ENCODE peak calls at places on chromosome 2, in ten cellular contexts. B is breast epithelium, P is upper lobe of right lung, Q is dorsolateral prefrontal cortex, E is right atrium auricular region, H is neural progenitor cell, I is GM23338, C is ascending aorta, D is heart right ventricle, N is GM12878. S is an unnamed sample.

GRCh38 chr2:7450188-7451156 is 533.3 kb downstream of the RNF144A start:
- DNase-seq in B (no peak), P (no peak), Q (no peak), E (no peak), H (no peak), I (no peak), C (no peak), D (no peak), N (no peak), S (no peak)

GRCh38 chr2:100964706-100965269 is 37.3 kb upstream of the RPL31 start:
- DNase-seq in B (no peak), P (peak; percentile 17), Q (no peak), E (no peak), H (no peak), I (no peak), C (no peak), D (no peak), N (no peak), S (no peak)

GRCh38 chr2:10302479-10303173 is at the start of gene HPCAL1:
- DNase-seq in B (peak; percentile 71), P (peak; percentile 96), Q (no peak), E (peak; percentile 83), H (peak; percentile 96), I (peak; percentile 96), C (peak; percentile 30), D (peak; percentile 88), N (peak; percentile 40), S (peak; percentile 93)

GRCh38 chr2:134771313-134771801 is 52.6 kb upstream of the TMEM163 start:
- DNase-seq in B (no peak), P (no peak), Q (no peak), E (no peak), H (no peak), I (peak; percentile 44), C (no peak), D (no peak), N (no peak), S (no peak)

GRCh38 chr2:158969717-158970521 is 1.5 kb downstream of the TANC1 start:
- DNase-seq in B (peak; percentile 34), P (peak; percentile 79), Q (no peak), E (no peak), H (peak; percentile 41), I (peak; percentile 73), C (no peak), D (peak; percentile 48), N (no peak), S (no peak)

GRCh38 chr2:179825494-179825893 is 35.9 kb downstream of the ZNF385B start:
- DNase-seq in B (no peak), P (no peak), Q (no peak), E (no peak), H (peak; percentile 21), I (no peak), C (no peak), D (no peak), N (no peak), S (no peak)

GRCh38 chr2:109242654-109243331 is 113.8 kb downstream of the SH3RF3 start:
- DNase-seq in B (peak; percentile 75), P (peak; percentile 62), Q (no peak), E (peak; percentile 85), H (no peak), I (no peak), C (no peak), D (no peak), N (no peak), S (no peak)

GRCh38 chr2:159265171-159265576 is 21.3 kb downstream of the WDSUB1 start:
- DNase-seq in B (no peak), P (no peak), Q (no peak), E (no peak), H (no peak), I (peak; percentile 26), C (no peak), D (no peak), N (no peak), S (no peak)

GRCh38 chr2:60297296-60298010 is 256.0 kb downstream of the BCL11A start:
- DNase-seq in B (no peak), P (no peak), Q (no peak), E (no peak), H (peak; percentile 37), I (peak; percentile 87), C (no peak), D (no peak), N (no peak), S (no peak)

GRCh38 chr2:230254152-230254881 is 28.8 kb downstream of the SP140 start:
- DNase-seq in B (no peak), P (no peak), Q (no peak), E (no peak), H (no peak), I (no peak), C (no peak), D (no peak), N (no peak), S (no peak)

GRCh38 chr2:19883971-19884720 is 17.6 kb downstream of the TTC32 start:
- DNase-seq in B (no peak), P (no peak), Q (no peak), E (peak; percentile 34), H (no peak), I (no peak), C (no peak), D (no peak), N (no peak), S (no peak)

GRCh38 chr2:204177977-204178522 is 241.5 kb downstream of the ICOS start:
- DNase-seq in B (no peak), P (peak; percentile 70), Q (no peak), E (peak; percentile 60), H (peak; percentile 66), I (peak; percentile 73), C (no peak), D (peak; percentile 34), N (peak; percentile 1), S (peak; percentile 45)

GRCh38 chr2:222043897-222044296 is 254.9 kb downstream of the PAX3 start:
- DNase-seq in B (no peak), P (no peak), Q (no peak), E (no peak), H (no peak), I (no peak), C (no peak), D (no peak), N (no peak), S (no peak)

GRCh38 chr2:233803292-233803911 is 25.3 kb downstream of the MROH2A start:
- DNase-seq in B (no peak), P (no peak), Q (no peak), E (peak; percentile 36), H (no peak), I (no peak), C (no peak), D (no peak), N (no peak), S (no peak)

GRCh38 chr2:127753374-127753773 is 52.1 kb downstream of the SFT2D3 start:
- DNase-seq in B (no peak), P (no peak), Q (no peak), E (no peak), H (no peak), I (no peak), C (no peak), D (no peak), N (no peak), S (no peak)

GRCh38 chr2:127743477-127744026 is 42.3 kb downstream of the SFT2D3 start:
- DNase-seq in B (no peak), P (no peak), Q (no peak), E (no peak), H (no peak), I (peak; percentile 24), C (no peak), D (no peak), N (no peak), S (no peak)

GRCh38 chr2:127747621-127748020 is 46.3 kb downstream of the SFT2D3 start:
- DNase-seq in B (no peak), P (no peak), Q (no peak), E (no peak), H (no peak), I (no peak), C (no peak), D (no peak), N (no peak), S (no peak)
- TF ChIP-seq CTCF in B (no peak), P (no peak), Q (no peak), E (no peak), H (no peak), I (no peak), C (no peak), D (no peak), N (no peak), S (no peak)

DNA sequence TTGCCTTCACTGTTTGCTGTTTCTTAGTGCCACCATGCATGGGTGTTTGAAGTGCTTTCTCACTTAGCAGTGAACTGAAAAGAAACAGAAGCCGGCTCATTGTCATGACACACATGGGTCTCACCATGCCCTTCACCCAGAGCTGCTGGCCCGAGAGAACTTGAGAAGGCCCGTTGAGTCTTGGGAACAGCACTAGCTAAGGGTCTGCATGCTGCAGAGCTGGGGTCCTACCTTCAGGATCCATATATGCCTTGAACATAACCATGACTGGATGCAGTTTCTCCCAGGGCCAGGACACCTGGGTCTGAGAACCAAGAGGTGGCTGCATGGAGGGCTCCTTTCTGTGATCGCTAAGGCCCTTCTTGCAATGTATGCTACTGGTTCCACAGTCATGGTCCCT is 245.5 kb upstream of the HS6ST1 start:
- DNase-seq in B (no peak), P (no peak), Q (no peak), E (no peak), H (no peak), I (no peak), C (no peak), D (no peak), N (no peak), S (no peak)
- H3K27ac ChIP-seq in B (no peak overlapping the region), P (no peak overlapping the region), Q (no peak overlapping the region), E (no peak overlapping the region), H (no peak overlapping the region), I (no peak overlapping the region), C (no peak overlapping the region), D (no peak overlapping the region), N (no peak overlapping the region), S (no peak overlapping the region)

DNA sequence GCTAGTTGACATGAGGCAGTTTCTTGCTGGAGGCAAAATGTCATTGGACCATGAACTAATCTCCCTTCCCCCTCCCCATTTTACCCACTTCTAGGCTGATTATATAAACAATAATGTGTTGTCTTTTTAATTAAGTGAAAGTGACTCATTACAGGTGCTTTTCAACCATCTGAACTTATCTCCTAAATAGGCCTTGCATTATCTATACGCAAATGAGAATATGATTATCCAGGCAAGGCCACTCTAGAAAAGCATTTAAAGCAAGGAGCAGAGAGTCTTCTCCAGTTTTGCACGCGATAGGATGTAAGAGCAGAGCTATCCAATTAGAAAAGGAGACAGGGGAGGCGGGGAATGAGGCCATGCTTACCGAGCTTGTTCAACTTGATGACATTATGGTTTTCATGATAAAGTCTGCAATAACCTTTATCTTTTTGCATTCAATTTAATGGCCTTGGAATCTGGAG is 286.1 kb upstream of the SIX3 start:
- DNase-seq in B (no peak), P (no peak), Q (no peak), E (no peak), H (no peak), I (no peak), C (no peak), D (no peak), N (no peak), S (no peak)
- TF ChIP-seq CTCF in B (no peak), P (no peak), Q (no peak), E (no peak), H (no peak), I (no peak), C (no peak), D (no peak), N (no peak), S (no peak)

DNA sequence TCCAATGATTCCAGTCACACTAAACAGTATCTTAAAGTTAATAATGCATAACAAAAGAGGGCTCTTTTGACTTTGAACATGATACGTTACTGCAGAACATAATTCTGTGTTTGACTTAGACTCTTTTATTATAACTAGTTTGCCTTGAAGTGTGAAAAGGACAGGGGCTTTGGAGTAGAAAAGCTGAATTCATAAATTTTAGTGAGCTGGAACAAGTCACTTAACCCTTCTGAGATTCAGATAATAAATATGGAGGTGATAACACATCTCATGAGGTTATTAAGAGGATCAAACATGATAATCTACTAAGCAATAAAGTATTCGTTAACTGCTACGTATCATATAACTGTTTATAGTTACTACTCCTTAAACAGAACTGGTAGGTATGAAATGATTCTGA is 44.7 kb upstream of the FLACC1 start:
- DNase-seq in B (no peak), P (no peak), Q (no peak), E (no peak), H (no peak), I (no peak), C (no peak), D (no peak), N (no peak), S (no peak)
- H3K27ac ChIP-seq in B (peak overlapping the region; percentile 29), P (no peak overlapping the region), Q (no peak overlapping the region), E (peak overlapping the region; percentile 87), H (no peak overlapping the region), I (no peak overlapping the region), C (no peak overlapping the region), D (no peak overlapping the region), N (no peak overlapping the region), S (no peak overlapping the region)